ENCODE peak calls at places on chromosomes 1 and 21, in five cellular contexts. H is fibroblast of lung, X is T1000, D is GDM1, C is Caco-2. N is an unnamed sample.

GRCh38 chr21:39153842-39154241 is 29.4 kb downstream of the PSMG1 start:
- DNase-seq in D (no peak), H (no peak), X (no peak), C (no peak), N (no peak)

GRCh38 chr1:94325379-94326302 is 88.3 kb upstream of the ARHGAP29 start:
- DNase-seq in X (peak; percentile 73), H (peak; percentile 93), D (no peak), C (no peak), N (peak; percentile 75)

GRCh38 chr1:95043141-95043980 is 29.4 kb downstream of the ALG14 start:
- DNase-seq in H (peak; percentile 91), X (peak; percentile 80), C (peak; percentile 77), D (peak; percentile 56), N (peak; percentile 77)

GRCh38 chr1:217029311-217030157 is 306.3 kb upstream of the ESRRG start:
- DNase-seq in D (no peak), H (peak; percentile 70), C (peak; percentile 3), X (peak; percentile 18), N (no peak)

GRCh38 chr1:171310661-171311087 is 3.3 kb upstream of the FMO4 start:
- DNase-seq in D (no peak), C (no peak), X (no peak), H (no peak), N (no peak)

GRCh38 chr1:63824386-63824898 is 50.6 kb downstream of the ROR1 start:
- DNase-seq in X (no peak), H (no peak), C (no peak), D (no peak), N (no peak)

GRCh38 chr1:181685216-181685615 is 201.9 kb downstream of the CACNA1E start:
- DNase-seq in X (no peak), D (no peak), H (no peak), C (no peak), N (no peak)

GRCh38 chr1:226201029-226201593 is 14.6 kb upstream of the ACBD3 start:
- DNase-seq in C (peak; percentile 22), D (no peak), X (no peak), H (peak; percentile 28), N (no peak)